ENCODE peak calls at places on chromosomes 11 and 22, in four cellular contexts. One of them, this sample, is unnamed.
A peak's percentile ranks its signal among the peaks of the same experiment; 100 is the strongest.

GRCh38 chr11:78400701-78401100 is 16.9 kb downstream of the GAB2 start:
- DNase-seq in neural progenitor cell: peak; percentile 31
- DNase-seq in GM23248: no peak
- DNase-seq in MM.1S: no peak
- DNase-seq in this sample: no peak

GRCh38 chr11:65427691-65428577 is 5.3 kb downstream of the NEAT1 start:
- DNase-seq in neural progenitor cell: no peak
- DNase-seq in GM23248: peak; percentile 87
- DNase-seq in MM.1S: peak; percentile 63
- DNase-seq in this sample: peak; percentile 46

GRCh38 chr11:19934828-19935259 is 222.2 kb downstream of the NAV2 start:
- DNase-seq in neural progenitor cell: no peak
- DNase-seq in GM23248: peak; percentile 96
- DNase-seq in MM.1S: no peak
- DNase-seq in this sample: no peak

GRCh38 chr11:39374963-39375698 is 2084.3 kb downstream of the LRRC4C start:
- DNase-seq in neural progenitor cell: peak; percentile 49
- DNase-seq in GM23248: peak; percentile 28
- DNase-seq in MM.1S: peak; percentile 44
- DNase-seq in this sample: no peak

GRCh38 chr11:33652001-33652400 is 48.6 kb downstream of the C11orf91 start:
- DNase-seq in neural progenitor cell: no peak
- DNase-seq in GM23248: peak; percentile 45
- DNase-seq in MM.1S: no peak
- DNase-seq in this sample: no peak

GRCh38 chr22:20011993-20012740 is 4.5 kb downstream of the ARVCF start:
- DNase-seq in neural progenitor cell: no peak
- DNase-seq in GM23248: no peak
- DNase-seq in MM.1S: no peak
- DNase-seq in this sample: no peak

GRCh38 chr11:101436511-101437142 is 147.2 kb downstream of the TRPC6 start:
- DNase-seq in neural progenitor cell: peak; percentile 76
- DNase-seq in GM23248: peak; percentile 58
- DNase-seq in MM.1S: peak; percentile 53
- DNase-seq in this sample: peak; percentile 39

GRCh38 chr22:30890689-30891442 is 77.7 kb downstream of the MORC2 start:
- DNase-seq in neural progenitor cell: peak; percentile 61
- DNase-seq in GM23248: peak; percentile 59
- DNase-seq in MM.1S: peak; percentile 12
- DNase-seq in this sample: peak; percentile 41

GRCh38 chr11:113533425-113533698 is 58.2 kb upstream of the DRD2 start:
- DNase-seq in neural progenitor cell: no peak
- DNase-seq in GM23248: no peak
- DNase-seq in MM.1S: no peak
- DNase-seq in this sample: no peak

GRCh38 chr11:3799143-3799542 is 1.8 kb upstream of the NUP98 start:
- DNase-seq in neural progenitor cell: no peak
- DNase-seq in GM23248: no peak
- DNase-seq in MM.1S: no peak
- DNase-seq in this sample: no peak

GRCh38 chr11:109914809-109915653 is 178.2 kb upstream of the ZC3H12C start:
- DNase-seq in neural progenitor cell: no peak
- DNase-seq in GM23248: peak; percentile 74
- DNase-seq in MM.1S: no peak
- DNase-seq in this sample: peak; percentile 29

GRCh38 chr11:114284021-114284420 is 12.2 kb upstream of the NNMT start:
- DNase-seq in neural progenitor cell: no peak
- DNase-seq in GM23248: no peak
- DNase-seq in MM.1S: no peak
- DNase-seq in this sample: no peak

GRCh38 chr22:50529416-50530279 is at the start of gene TYMP:
- DNase-seq in neural progenitor cell: peak; percentile 44
- DNase-seq in GM23248: peak; percentile 82
- DNase-seq in MM.1S: no peak
- DNase-seq in this sample: peak; percentile 55

GRCh38 chr11:77525455-77526091 is 51.7 kb upstream of the PAK1 start:
- DNase-seq in neural progenitor cell: no peak
- DNase-seq in GM23248: peak; percentile 31
- DNase-seq in MM.1S: no peak
- DNase-seq in this sample: no peak

GRCh38 chr22:31079095-31079642 is 1.9 kb upstream of the SMTN start:
- DNase-seq in neural progenitor cell: no peak
- DNase-seq in GM23248: no peak
- DNase-seq in MM.1S: no peak
- DNase-seq in this sample: no peak

GRCh38 chr11:48172818-48173609 is 43.6 kb upstream of the OR4B1 start:
- DNase-seq in neural progenitor cell: peak; percentile 76
- DNase-seq in GM23248: peak; percentile 72
- DNase-seq in MM.1S: peak; percentile 47
- DNase-seq in this sample: peak; percentile 58

GRCh38 chr11:82932564-82932963 is 31.0 kb downstream of the DDIAS start:
- DNase-seq in neural progenitor cell: no peak
- DNase-seq in GM23248: no peak
- DNase-seq in MM.1S: no peak
- DNase-seq in this sample: no peak

GRCh38 chr22:16824718-16825687 is at the start of gene XKR3:
- DNase-seq in neural progenitor cell: no peak
- DNase-seq in GM23248: peak; percentile 77
- DNase-seq in MM.1S: peak; percentile 44
- DNase-seq in this sample: no peak

GRCh38 chr11:57276857-57277505 is 39.9 kb upstream of the APLNR start:
- DNase-seq in neural progenitor cell: no peak
- DNase-seq in GM23248: no peak
- DNase-seq in MM.1S: no peak
- DNase-seq in this sample: no peak

GRCh38 chr11:45412521-45412920 is 126.4 kb upstream of the SYT13 start:
- DNase-seq in neural progenitor cell: no peak
- DNase-seq in GM23248: no peak
- DNase-seq in MM.1S: no peak
- DNase-seq in this sample: no peak

GRCh38 chr11:3221408-3222002 is 2.9 kb upstream of the MRGPRG start:
- DNase-seq in neural progenitor cell: no peak
- DNase-seq in GM23248: peak; percentile 10
- DNase-seq in MM.1S: no peak
- DNase-seq in this sample: no peak

GRCh38 chr11:59221438-59221837 is 8.7 kb upstream of the MPEG1 start:
- DNase-seq in neural progenitor cell: no peak
- DNase-seq in GM23248: peak; percentile 69
- DNase-seq in MM.1S: no peak
- DNase-seq in this sample: no peak
- H3K27ac ChIP-seq in neural progenitor cell: no peak overlapping the region
- H3K27ac ChIP-seq in GM23248: no peak overlapping the region
- H3K27ac ChIP-seq in MM.1S: no peak overlapping the region
- H3K27ac ChIP-seq in this sample: no peak overlapping the region

GRCh38 chr11:35207471-35208403 is 68.8 kb downstream of the CD44 start:
- DNase-seq in neural progenitor cell: no peak
- DNase-seq in GM23248: no peak
- DNase-seq in MM.1S: no peak
- DNase-seq in this sample: no peak

GRCh38 chr11:35208795-35209194 is 69.8 kb downstream of the CD44 start:
- DNase-seq in neural progenitor cell: no peak
- DNase-seq in GM23248: no peak
- DNase-seq in MM.1S: no peak
- DNase-seq in this sample: no peak

GRCh38 chr11:35206616-35207015 is 67.6 kb downstream of the CD44 start:
- DNase-seq in neural progenitor cell: no peak
- DNase-seq in GM23248: no peak
- DNase-seq in MM.1S: no peak
- DNase-seq in this sample: no peak

GRCh38 chr11:35200811-35201341 is 61.9 kb downstream of the CD44 start:
- DNase-seq in neural progenitor cell: no peak
- DNase-seq in GM23248: no peak
- DNase-seq in MM.1S: no peak
- DNase-seq in this sample: no peak

DNA sequence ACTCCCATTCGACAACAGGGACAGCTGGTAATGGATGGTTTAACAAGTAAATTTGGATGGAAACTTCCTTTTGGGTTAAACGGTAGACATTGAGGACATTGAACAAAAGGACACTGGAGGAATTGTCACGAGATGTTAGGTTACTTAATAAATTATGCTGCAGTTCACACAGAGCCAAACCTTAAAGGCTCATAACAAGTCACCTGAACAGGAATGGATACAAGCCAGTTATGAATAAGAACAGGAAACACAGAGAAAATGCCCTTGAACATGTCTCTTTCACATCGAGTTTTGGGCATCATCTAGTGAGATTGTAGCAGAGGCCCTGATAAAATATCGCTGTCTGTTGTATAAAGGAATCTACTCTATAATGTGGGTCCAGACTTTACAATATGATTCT is 65.6 kb downstream of the CD44 start:
- DNase-seq in neural progenitor cell: no peak
- DNase-seq in GM23248: no peak
- DNase-seq in MM.1S: no peak
- DNase-seq in this sample: no peak
- H3F3A ChIP-seq in neural progenitor cell: no peaks in the 10 kb centered on the region
- H3F3A ChIP-seq in GM23248: peaks cover 97% of the 10 kb centered on the region
- H3F3A ChIP-seq in MM.1S: peaks cover 4% of the 10 kb centered on the region
- H3F3A ChIP-seq in this sample: peaks cover 86% of the 10 kb centered on the region

DNA sequence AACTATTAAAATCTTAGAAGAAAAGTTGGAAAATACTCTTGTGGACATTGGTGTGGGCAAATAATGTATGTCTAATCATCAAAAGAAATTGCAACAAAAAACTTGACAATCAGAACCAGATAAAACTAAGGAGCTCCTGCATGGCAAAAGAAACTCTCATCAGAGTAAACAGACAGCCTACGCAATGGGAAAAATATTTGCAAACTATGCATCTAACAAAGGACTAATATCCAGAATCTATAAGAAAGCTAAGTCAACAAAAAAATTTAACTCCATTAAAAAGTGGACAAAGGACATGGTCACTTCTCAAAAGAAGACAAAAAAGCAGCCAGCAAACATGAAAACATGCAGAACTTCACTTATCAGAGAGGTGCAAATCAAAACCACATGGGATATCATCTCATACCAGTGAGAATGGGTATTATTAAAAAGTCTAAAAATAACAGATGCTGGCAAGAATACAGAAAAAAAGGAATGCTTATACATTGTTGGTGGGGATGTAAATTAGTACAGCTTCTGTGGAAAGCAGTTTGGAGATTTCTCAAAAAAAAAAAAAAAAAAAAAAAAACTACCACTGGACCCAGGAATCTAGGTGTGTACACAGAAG is 99.7 kb upstream of the TOP3B start:
- DNase-seq in neural progenitor cell: no peak
- DNase-seq in GM23248: no peak
- DNase-seq in MM.1S: no peak
- DNase-seq in this sample: no peak
- H3K27ac ChIP-seq in neural progenitor cell: no peak overlapping the region
- H3K27ac ChIP-seq in GM23248: no peak overlapping the region
- H3K27ac ChIP-seq in MM.1S: no peak overlapping the region
- H3K27ac ChIP-seq in this sample: no peak overlapping the region

GRCh38 chr22:29623059-29623458 is 19.6 kb downstream of the NF2 start:
- DNase-seq in neural progenitor cell: no peak
- DNase-seq in GM23248: no peak
- DNase-seq in MM.1S: no peak
- DNase-seq in this sample: no peak

GRCh38 chr22:29625090-29625825 is 21.8 kb downstream of the NF2 start:
- DNase-seq in neural progenitor cell: peak; percentile 62
- DNase-seq in GM23248: peak; percentile 88
- DNase-seq in MM.1S: peak; percentile 48
- DNase-seq in this sample: peak; percentile 37

GRCh38 chr22:29617922-29618629 is 14.6 kb downstream of the NF2 start:
- DNase-seq in neural progenitor cell: no peak
- DNase-seq in GM23248: peak; percentile 62
- DNase-seq in MM.1S: no peak
- DNase-seq in this sample: peak; percentile 97

GRCh38 chr22:29623553-29624169 is 20.2 kb downstream of the NF2 start:
- DNase-seq in neural progenitor cell: no peak
- DNase-seq in GM23248: no peak
- DNase-seq in MM.1S: no peak
- DNase-seq in this sample: no peak

GRCh38 chr22:29621761-29622526 is 18.5 kb downstream of the NF2 start:
- DNase-seq in neural progenitor cell: no peak
- DNase-seq in GM23248: peak; percentile 96
- DNase-seq in MM.1S: no peak
- DNase-seq in this sample: peak; percentile 99
- H3F3A ChIP-seq in neural progenitor cell: no peaks in the 10 kb centered on the region
- H3F3A ChIP-seq in GM23248: peaks cover 85% of the 10 kb centered on the region
- H3F3A ChIP-seq in MM.1S: no peaks in the 10 kb centered on the region
- H3F3A ChIP-seq in this sample: peaks cover 84% of the 10 kb centered on the region

DNA sequence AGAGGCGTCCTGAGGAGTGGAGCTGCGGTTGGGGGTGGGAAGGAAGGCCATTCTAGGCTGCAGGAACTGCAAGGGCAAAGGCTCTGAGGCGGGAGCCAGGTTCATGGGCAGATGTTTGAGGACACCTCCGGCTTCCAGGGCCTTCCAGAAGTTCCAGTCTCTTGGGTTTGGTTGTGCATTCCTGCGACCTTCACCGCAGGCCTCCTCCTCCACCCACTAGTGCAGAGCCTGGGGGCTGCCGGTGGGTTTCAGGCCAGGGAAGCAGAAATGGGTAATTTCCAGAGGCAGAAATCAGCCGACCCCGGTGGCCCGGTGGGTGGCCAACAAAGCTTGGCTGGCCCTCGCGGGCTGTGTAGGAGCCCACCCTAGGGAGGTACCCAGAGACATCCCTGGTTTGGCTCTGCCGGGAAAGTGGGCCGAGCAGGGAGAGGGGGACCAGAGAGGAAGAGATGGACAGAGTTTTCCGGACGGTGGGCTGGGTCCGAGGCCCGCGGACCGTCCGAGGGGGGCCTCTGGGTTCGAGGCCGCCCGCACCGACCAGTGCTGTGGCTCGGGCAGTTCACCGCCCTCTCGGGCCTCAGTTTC is 388 bp upstream of the PHETA2 start:
- DNase-seq in neural progenitor cell: no peak
- DNase-seq in GM23248: no peak
- DNase-seq in MM.1S: no peak
- DNase-seq in this sample: no peak
- H3K27ac ChIP-seq in neural progenitor cell: no peak overlapping the region
- H3K27ac ChIP-seq in GM23248: peak overlapping the region; percentile 75
- H3K27ac ChIP-seq in MM.1S: no peak overlapping the region
- H3K27ac ChIP-seq in this sample: no peak overlapping the region